ENCODE peak calls at places on chromosome 6, in nine cellular contexts. K is psoas muscle; S is tibial artery; Z is lower lobe of right lung; E is effector memory CD4-positive, alpha-beta T cell; R is mesenchymal stem cell; C is IMR-90; X is ascending aorta; I is esophagus squamous epithelium. T is an unnamed sample.

GRCh38 chr6:307065-307814 is 15.0 kb downstream of the DUSP22 start:
- DNase-seq in K (no peak), S (peak; percentile 52), Z (no peak), E (no peak), R (no peak), C (no peak), X (no peak), I (no peak), T (no peak)

GRCh38 chr6:155782320-155782730 is 326.7 kb upstream of the NOX3 start:
- DNase-seq in K (no peak), S (no peak), Z (no peak), E (no peak), R (peak; percentile 81), C (peak; percentile 99), X (no peak), I (no peak), T (peak; percentile 8)

GRCh38 chr6:37696841-37697735 is 595 bp downstream of the MDGA1 start:
- DNase-seq in K (peak; percentile 39), S (no peak), Z (no peak), E (peak; percentile 20), R (peak; percentile 43), C (no peak), X (no peak), I (no peak), T (peak; percentile 12)

GRCh38 chr6:25366785-25367657 is 87.8 kb downstream of the CARMIL1 start:
- DNase-seq in K (no peak), S (no peak), Z (no peak), E (peak; percentile 1), R (no peak), C (no peak), X (no peak), I (no peak), T (no peak)

GRCh38 chr6:39843305-39844020 is 51.3 kb downstream of the DAAM2 start:
- DNase-seq in K (no peak), S (peak; percentile 30), Z (no peak), E (no peak), R (no peak), C (peak; percentile 6), X (no peak), I (no peak), T (no peak)

GRCh38 chr6:38154731-38155130 is 335.2 kb downstream of the ZFAND3 start:
- DNase-seq in K (no peak), S (peak; percentile 17), Z (no peak), E (no peak), R (no peak), C (no peak), X (no peak), I (no peak), T (no peak)

GRCh38 chr6:5998236-5998635 is 8.5 kb downstream of the NRN1 start:
- DNase-seq in K (no peak), S (no peak), Z (no peak), E (no peak), R (no peak), C (no peak), X (no peak), I (no peak), T (no peak)

GRCh38 chr6:134323698-134324097 is 5.8 kb upstream of the SGK1 start:
- DNase-seq in K (no peak), S (no peak), Z (no peak), E (no peak), R (no peak), C (no peak), X (no peak), I (no peak), T (no peak)

GRCh38 chr6:99297006-99297405 is 52.5 kb downstream of the FAXC start:
- DNase-seq in K (no peak), S (no peak), Z (no peak), E (no peak), R (no peak), C (no peak), X (no peak), I (no peak), T (no peak)

GRCh38 chr6:33277663-33278391 is 904 bp downstream of the B3GALT4 start:
- DNase-seq in K (no peak), S (no peak), Z (no peak), E (no peak), R (no peak), C (no peak), X (no peak), I (no peak), T (no peak)

GRCh38 chr6:87152528-87152950 is 2.8 kb upstream of the ZNF292 start:
- DNase-seq in K (no peak), S (no peak), Z (no peak), E (no peak), R (no peak), C (peak; percentile 16), X (no peak), I (no peak), T (no peak)
- H3K4me3 ChIP-seq in K (peak overlapping the region; percentile 99), S (peak overlapping the region; percentile 62), Z (peak overlapping the region; percentile 59), E (peak overlapping the region; percentile 52), R (peak overlapping the region; percentile 75), C (peak overlapping the region; percentile 44), X (peak overlapping the region; percentile 94), I (peak overlapping the region; percentile 69), T (no peak overlapping the region)

GRCh38 chr6:156917213-156917612 is 140.0 kb downstream of the ARID1B start:
- DNase-seq in K (no peak), S (no peak), Z (no peak), E (no peak), R (peak; percentile 12), C (no peak), X (no peak), I (no peak), T (no peak)
- H3K4me1 ChIP-seq in K (peaks cover 40% of the 10 kb centered on the region), S (no peaks in the 10 kb centered on the region), Z (peaks cover 19% of the 10 kb centered on the region), E (peaks cover 2% of the 10 kb centered on the region), R (peaks cover 5% of the 10 kb centered on the region), C (peaks cover 10% of the 10 kb centered on the region), X (peaks cover 30% of the 10 kb centered on the region), I (no peaks in the 10 kb centered on the region), T (no peaks in the 10 kb centered on the region)

GRCh38 chr6:167703781-167704180 is 122.9 kb upstream of the AFDN start:
- DNase-seq in K (no peak), S (no peak), Z (no peak), E (no peak), R (no peak), C (no peak), X (no peak), I (no peak), T (no peak)

GRCh38 chr6:167701010-167701409 is 125.7 kb upstream of the AFDN start:
- DNase-seq in K (no peak), S (no peak), Z (no peak), E (no peak), R (no peak), C (no peak), X (no peak), I (no peak), T (no peak)

GRCh38 chr6:167703347-167703746 is 123.4 kb upstream of the AFDN start:
- DNase-seq in K (no peak), S (no peak), Z (no peak), E (no peak), R (no peak), C (no peak), X (no peak), I (no peak), T (no peak)

GRCh38 chr6:167704396-167704801 is 122.3 kb upstream of the AFDN start:
- DNase-seq in K (no peak), S (no peak), Z (no peak), E (no peak), R (no peak), C (no peak), X (no peak), I (no peak), T (no peak)

GRCh38 chr6:167702241-167702827 is 124.4 kb upstream of the AFDN start:
- DNase-seq in K (no peak), S (no peak), Z (no peak), E (no peak), R (no peak), C (no peak), X (no peak), I (no peak), T (no peak)
- H3K9me3 ChIP-seq in K (no peaks in the 10 kb centered on the region), S (no peaks in the 10 kb centered on the region), Z (no peaks in the 10 kb centered on the region), E (no peaks in the 10 kb centered on the region), R (no peaks in the 10 kb centered on the region), C (peaks cover 46% of the 10 kb centered on the region), X (no peaks in the 10 kb centered on the region), I (no peaks in the 10 kb centered on the region), T (no peaks in the 10 kb centered on the region)

GRCh38 chr6:34888441-34888820 is 589 bp upstream of the TAF11 start:
- DNase-seq in K (no peak), S (no peak), Z (no peak), E (no peak), R (no peak), C (no peak), X (no peak), I (no peak), T (peak; percentile 36)
- H3K4me3 ChIP-seq in K (peak overlapping the region; percentile 79), S (peak overlapping the region; percentile 95), Z (peak overlapping the region; percentile 73), E (peak overlapping the region; percentile 87), R (peak overlapping the region; percentile 95), C (peak overlapping the region; percentile 80), X (peak overlapping the region; percentile 77), I (peak overlapping the region; percentile 89), T (peak overlapping the region; percentile 72)

GRCh38 chr6:157991067-157991432 is 9.4 kb downstream of the SYNJ2 start:
- DNase-seq in K (no peak), S (no peak), Z (no peak), E (no peak), R (no peak), C (no peak), X (no peak), I (no peak), T (no peak)

GRCh38 chr6:157988700-157989063 is 7.0 kb downstream of the SYNJ2 start:
- DNase-seq in K (no peak), S (no peak), Z (no peak), E (no peak), R (no peak), C (no peak), X (no peak), I (no peak), T (no peak)

GRCh38 chr6:157987788-157988699 is 6.4 kb downstream of the SYNJ2 start:
- DNase-seq in K (no peak), S (no peak), Z (no peak), E (no peak), R (no peak), C (no peak), X (no peak), I (no peak), T (no peak)

GRCh38 chr6:157990321-157991066 is 8.8 kb downstream of the SYNJ2 start:
- DNase-seq in K (no peak), S (no peak), Z (no peak), E (no peak), R (no peak), C (no peak), X (no peak), I (no peak), T (no peak)

DNA sequence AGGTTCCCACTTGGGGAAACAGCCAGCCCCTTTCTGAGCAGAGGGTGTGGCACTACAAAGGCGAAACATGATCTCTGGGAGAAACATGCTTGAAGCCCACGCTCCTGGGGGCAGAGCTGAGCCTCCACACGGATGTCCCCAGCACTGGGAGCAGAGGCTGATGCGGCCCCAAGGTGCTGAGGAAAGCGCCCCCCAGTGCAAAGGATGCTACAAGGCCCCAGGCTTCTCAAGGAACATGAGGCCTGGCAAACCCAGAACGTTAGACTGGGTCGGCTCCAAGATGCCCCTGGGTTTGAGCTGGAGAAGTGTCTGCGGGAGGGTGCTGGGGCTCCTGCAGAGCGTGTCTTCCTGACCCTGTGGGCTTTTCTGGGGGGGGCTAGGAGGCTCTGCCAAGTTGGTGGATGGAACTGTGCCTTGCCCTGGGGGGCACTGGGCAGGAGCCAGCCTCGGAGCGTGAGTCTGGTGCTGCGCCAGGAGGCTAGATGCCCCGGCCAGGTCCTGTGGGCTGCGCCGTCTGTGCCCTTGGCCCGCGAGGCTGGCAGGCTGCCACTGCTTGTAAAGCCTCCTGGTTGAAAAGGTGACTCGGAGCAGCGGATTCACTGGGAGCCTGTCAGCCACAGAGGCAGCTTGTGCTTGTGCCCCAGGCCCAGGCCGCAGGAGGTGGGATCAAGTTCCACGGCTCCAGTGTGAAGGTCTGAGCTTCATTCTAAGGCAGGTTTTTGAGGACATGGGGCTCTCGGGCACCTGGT is 8.1 kb downstream of the SYNJ2 start:
- DNase-seq in K (peak; percentile 78), S (no peak), Z (peak; percentile 59), E (no peak), R (peak; percentile 33), C (peak; percentile 65), X (no peak), I (no peak), T (peak; percentile 64)
- H3K4me1 ChIP-seq in K (peaks cover 29% of the 10 kb centered on the region), S (no peaks in the 10 kb centered on the region), Z (peaks cover 16% of the 10 kb centered on the region), E (peaks cover 31% of the 10 kb centered on the region), R (peaks cover 52% of the 10 kb centered on the region), C (peaks cover 45% of the 10 kb centered on the region), X (peaks cover 14% of the 10 kb centered on the region), I (peaks cover 23% of the 10 kb centered on the region), T (peaks cover 26% of the 10 kb centered on the region)

T was measured in HAP-1.